ENCODE peak calls at places on chromosomes 13 and 19, in five cellular contexts. One of them, this sample, is unnamed.

GRCh38 chr13:108961542-108962125 is 332.2 kb downstream of the MYO16 start:
- DNase-seq in GM12878: peak; percentile 24
- DNase-seq in SK-N-SH: peak; percentile 63
- DNase-seq in K562: peak; percentile 54
- DNase-seq in HCT116: peak; percentile 31
- DNase-seq in this sample: peak; percentile 57

GRCh38 chr19:24099829-24100228 is 12.8 kb downstream of the ZNF254 start:
- DNase-seq in GM12878: no peak
- DNase-seq in K562: no peak
- DNase-seq in HCT116: no peak
- DNase-seq in SK-N-SH: no peak
- DNase-seq in this sample: no peak

GRCh38 chr13:36163809-36164308 is 32.7 kb upstream of the DCLK1 start:
- DNase-seq in GM12878: no peak
- DNase-seq in HCT116: no peak
- DNase-seq in SK-N-SH: peak; percentile 20
- DNase-seq in K562: no peak
- DNase-seq in this sample: peak; percentile 15

GRCh38 chr19:48419158-48419920 is 25.9 kb downstream of the GRIN2D start:
- DNase-seq in GM12878: peak; percentile 57
- DNase-seq in HCT116: no peak
- DNase-seq in SK-N-SH: peak; percentile 87
- DNase-seq in K562: peak; percentile 67
- DNase-seq in this sample: peak; percentile 60

GRCh38 chr13:99977334-99977911 is 4.2 kb upstream of the ZIC2 start:
- DNase-seq in SK-N-SH: peak; percentile 11
- DNase-seq in GM12878: no peak
- DNase-seq in K562: no peak
- DNase-seq in HCT116: no peak
- DNase-seq in this sample: no peak

GRCh38 chr19:28727133-28727834 is 485.7 kb downstream of the UQCRFS1 start:
- DNase-seq in HCT116: no peak
- DNase-seq in SK-N-SH: peak; percentile 65
- DNase-seq in K562: peak; percentile 93
- DNase-seq in GM12878: no peak
- DNase-seq in this sample: no peak

GRCh38 chr13:85771856-85772255 is 27.4 kb downstream of the SLITRK6 start:
- DNase-seq in SK-N-SH: no peak
- DNase-seq in HCT116: no peak
- DNase-seq in GM12878: no peak
- DNase-seq in K562: no peak
- DNase-seq in this sample: no peak

GRCh38 chr13:90454002-90454636 is 893.4 kb upstream of the MIR17HG start:
- DNase-seq in SK-N-SH: no peak
- DNase-seq in GM12878: no peak
- DNase-seq in HCT116: no peak
- DNase-seq in K562: no peak
- DNase-seq in this sample: no peak

GRCh38 chr13:52695856-52696255 is 43.2 kb downstream of the SUGT1 start:
- DNase-seq in GM12878: peak; percentile 3
- DNase-seq in K562: no peak
- DNase-seq in HCT116: no peak
- DNase-seq in SK-N-SH: no peak
- DNase-seq in this sample: no peak

GRCh38 chr19:45471866-45472556 is 4.2 kb downstream of the FOSB start:
- DNase-seq in HCT116: no peak
- DNase-seq in SK-N-SH: no peak
- DNase-seq in GM12878: no peak
- DNase-seq in K562: no peak
- DNase-seq in this sample: no peak
- TF ChIP-seq JUND in HCT116: no peak
- TF ChIP-seq JUND in SK-N-SH: no peak
- TF ChIP-seq JUND in GM12878: no peak
- TF ChIP-seq JUND in K562: no peak
- TF ChIP-seq JUND in this sample: no peak

GRCh38 chr19:55690109-55690768 is 15.2 kb downstream of the EPN1 start:
- DNase-seq in GM12878: no peak
- DNase-seq in SK-N-SH: no peak
- DNase-seq in K562: no peak
- DNase-seq in HCT116: no peak
- DNase-seq in this sample: no peak
- TF ChIP-seq JUND in GM12878: no peak
- TF ChIP-seq JUND in SK-N-SH: no peak
- TF ChIP-seq JUND in K562: no peak
- TF ChIP-seq JUND in HCT116: no peak
- TF ChIP-seq JUND in this sample: no peak

DNA sequence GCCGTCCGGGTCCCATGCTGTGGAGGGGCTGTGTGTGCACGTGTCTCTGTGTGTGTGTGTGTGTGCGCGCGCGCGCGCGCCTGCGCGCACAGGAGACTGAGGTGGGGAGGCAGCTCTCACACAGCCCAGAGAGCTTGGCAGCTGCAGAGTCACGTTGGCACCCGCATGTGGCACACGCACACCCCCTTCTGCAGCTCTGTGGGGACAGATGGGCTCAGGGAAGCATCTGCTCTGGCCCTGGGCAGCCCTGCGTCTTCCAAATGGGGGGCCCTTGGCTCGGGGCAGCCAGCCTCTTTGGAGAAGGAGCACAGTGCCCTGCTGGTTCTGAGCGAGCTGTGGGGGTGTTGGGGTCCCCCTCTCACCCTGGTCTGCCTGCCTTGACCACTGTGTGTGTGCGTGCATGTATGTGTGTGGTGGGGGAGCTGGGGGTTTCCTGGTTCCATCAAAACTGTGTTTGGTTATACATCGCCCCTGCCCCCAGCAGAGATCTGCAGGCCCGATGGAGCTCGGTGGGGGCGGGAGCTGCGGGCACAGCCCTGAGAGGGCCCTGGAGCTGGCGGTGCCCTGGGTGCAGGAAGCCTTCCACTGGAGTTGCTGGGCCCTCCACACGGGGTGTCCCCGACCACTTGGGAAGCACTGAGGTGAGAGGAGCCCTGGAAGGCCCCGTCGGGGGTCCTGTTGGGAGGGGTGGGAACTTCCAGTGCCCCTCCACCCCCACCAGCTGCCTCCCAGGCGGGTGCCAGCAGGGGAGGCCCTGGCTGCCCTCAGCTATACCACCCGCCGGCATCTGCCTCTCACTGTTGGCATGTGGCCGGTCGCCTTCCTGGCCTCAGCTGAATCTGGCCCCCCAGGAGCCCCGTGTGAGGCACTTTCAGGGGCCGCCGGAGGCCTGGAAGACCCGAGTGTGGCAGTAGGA is 67.2 kb downstream of the KDM4B start:
- DNase-seq in GM12878: no peak
- DNase-seq in K562: no peak
- DNase-seq in SK-N-SH: no peak
- DNase-seq in HCT116: no peak
- DNase-seq in this sample: no peak
- TF ChIP-seq JUND in GM12878: no peak
- TF ChIP-seq JUND in K562: no peak
- TF ChIP-seq JUND in SK-N-SH: no peak
- TF ChIP-seq JUND in HCT116: no peak
- TF ChIP-seq JUND in this sample: no peak

GRCh38 chr13:101080616-101081015 is 335.7 kb downstream of the NALCN start:
- DNase-seq in HCT116: no peak
- DNase-seq in K562: no peak
- DNase-seq in SK-N-SH: no peak
- DNase-seq in GM12878: no peak
- DNase-seq in this sample: no peak
- TF ChIP-seq JUND in HCT116: no peak
- TF ChIP-seq JUND in K562: no peak
- TF ChIP-seq JUND in SK-N-SH: no peak
- TF ChIP-seq JUND in GM12878: no peak
- TF ChIP-seq JUND in this sample: no peak

GRCh38 chr19:43749898-43750297 is 4.9 kb downstream of the SMG9 start:
- DNase-seq in HCT116: no peak
- DNase-seq in K562: no peak
- DNase-seq in GM12878: no peak
- DNase-seq in SK-N-SH: no peak
- DNase-seq in this sample: no peak

GRCh38 chr19:43749152-43749551 is 5.6 kb downstream of the SMG9 start:
- DNase-seq in K562: no peak
- DNase-seq in SK-N-SH: no peak
- DNase-seq in HCT116: no peak
- DNase-seq in GM12878: no peak
- DNase-seq in this sample: no peak

GRCh38 chr19:43748685-43749084 is 6.1 kb downstream of the SMG9 start:
- DNase-seq in SK-N-SH: no peak
- DNase-seq in GM12878: no peak
- DNase-seq in K562: no peak
- DNase-seq in HCT116: no peak
- DNase-seq in this sample: no peak

GRCh38 chr19:43748205-43748594 is 6.6 kb downstream of the SMG9 start:
- DNase-seq in K562: no peak
- DNase-seq in SK-N-SH: no peak
- DNase-seq in GM12878: no peak
- DNase-seq in HCT116: no peak
- DNase-seq in this sample: no peak

DNA sequence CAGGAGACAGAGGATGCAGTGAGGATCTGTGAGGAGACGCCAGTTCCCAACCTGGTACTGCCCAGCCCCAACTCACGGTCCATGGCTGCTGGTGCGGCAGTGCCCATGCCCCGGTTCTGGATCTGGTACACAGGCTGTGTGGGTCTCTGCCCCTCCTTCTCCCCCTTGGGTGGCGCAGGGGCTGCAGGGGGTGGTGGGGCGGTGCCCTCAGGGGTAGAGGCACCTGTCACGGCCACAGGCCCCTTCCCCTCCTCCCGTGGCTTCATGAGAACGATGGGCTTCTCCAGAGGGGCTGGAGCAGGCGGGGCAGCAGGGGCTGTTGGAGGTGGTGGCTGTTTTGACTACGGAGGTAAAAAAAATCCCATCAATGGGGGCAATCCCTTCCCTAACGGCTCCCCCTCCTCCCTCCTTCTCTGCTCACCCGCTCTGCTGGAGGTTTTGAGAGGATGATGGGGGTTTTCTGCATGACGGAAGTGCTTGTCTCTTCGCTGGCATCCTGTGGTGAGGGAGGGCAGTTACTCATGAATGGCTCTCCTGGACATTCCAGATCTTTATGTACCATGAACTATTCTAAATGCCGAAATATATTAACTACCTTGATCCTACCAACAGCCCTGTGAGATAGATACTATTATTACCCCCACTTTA is 7.1 kb downstream of the SMG9 start:
- DNase-seq in GM12878: peak; percentile 43
- DNase-seq in SK-N-SH: no peak
- DNase-seq in HCT116: no peak
- DNase-seq in K562: no peak
- DNase-seq in this sample: no peak
- TF ChIP-seq JUND in GM12878: no peak
- TF ChIP-seq JUND in SK-N-SH: no peak
- TF ChIP-seq JUND in HCT116: no peak
- TF ChIP-seq JUND in K562: no peak
- TF ChIP-seq JUND in this sample: no peak

GRCh38 chr19:38371081-38371480 is 3.3 kb upstream of the PSMD8 start:
- DNase-seq in HCT116: no peak
- DNase-seq in GM12878: no peak
- DNase-seq in SK-N-SH: no peak
- DNase-seq in K562: no peak
- DNase-seq in this sample: no peak
- TF ChIP-seq JUND in HCT116: no peak
- TF ChIP-seq JUND in GM12878: no peak
- TF ChIP-seq JUND in SK-N-SH: no peak
- TF ChIP-seq JUND in K562: no peak
- TF ChIP-seq JUND in this sample: no peak